ENCODE peak calls at places on chromosomes 7 and 10, in ten cellular contexts. W is hepatocyte; K is fibroblast of lung; Q is CD8-positive, alpha-beta memory T cell; G is effector memory CD4-positive, alpha-beta T cell; I is tibial artery; V is DND-41; E is left ventricle myocardium inferior; F is upper lobe of right lung; D is aorta. O is an unnamed sample. For H3K36me3, the result is how much of the 10 kb centered on the place peaks cover.

GRCh38 chr7:143250822-143251221 is 12.4 kb upstream of the GSTK1 start:
- DNase-seq in W (no peak), K (no peak), Q (no peak), G (no peak), I (no peak), V (no peak), E (no peak), F (no peak), D (no peak), O (no peak)

GRCh38 chr10:4653160-4653559 is 172.8 kb upstream of the AKR1E2 start:
- DNase-seq in W (no peak), K (no peak), Q (no peak), G (no peak), I (no peak), V (no peak), E (no peak), F (no peak), D (no peak), O (no peak)

GRCh38 chr10:107899663-107900062 is 735.2 kb upstream of the SORCS1 start:
- DNase-seq in W (no peak), K (no peak), Q (no peak), G (no peak), I (no peak), V (no peak), E (no peak), F (no peak), D (no peak), O (no peak)

GRCh38 chr10:36068542-36068941 is 426.4 kb upstream of the FZD8 start:
- DNase-seq in W (no peak), K (no peak), Q (no peak), G (no peak), I (no peak), V (no peak), E (no peak), F (no peak), D (no peak), O (no peak)

GRCh38 chr7:134695321-134695860 is 48.7 kb downstream of the BPGM start:
- DNase-seq in W (no peak), K (peak), Q (no peak), G (no peak), I (no peak), V (no peak), E (peak), F (no peak), D (no peak), O (no peak)

GRCh38 chr7:116097365-116098009 is 66.9 kb upstream of the TFEC start:
- DNase-seq in W (no peak), K (peak), Q (no peak), G (no peak), I (no peak), V (no peak), E (no peak), F (no peak), D (no peak), O (no peak)

GRCh38 chr10:73215749-73216148 is 31.3 kb downstream of the DNAJC9 start:
- DNase-seq in W (no peak), K (no peak), Q (no peak), G (no peak), I (no peak), V (no peak), E (no peak), F (no peak), D (no peak), O (no peak)

GRCh38 chr10:130770018-130770630 is 541.4 kb downstream of the TCERG1L start:
- DNase-seq in W (no peak), K (no peak), Q (no peak), G (no peak), I (peak), V (no peak), E (no peak), F (peak), D (peak), O (peak)

GRCh38 chr7:88500146-88500545 is 193.5 kb upstream of the STEAP4 start:
- DNase-seq in W (no peak), K (peak), Q (no peak), G (no peak), I (no peak), V (no peak), E (no peak), F (no peak), D (no peak), O (no peak)

GRCh38 chr10:71397340-71398212 is 856 bp downstream of the CDH23 start:
- DNase-seq in W (no peak), K (no peak), Q (no peak), G (no peak), I (no peak), V (no peak), E (no peak), F (peak), D (peak), O (no peak)

GRCh38 chr10:4351723-4352565 is 474.1 kb upstream of the AKR1E2 start:
- DNase-seq in W (no peak), K (peak), Q (no peak), G (no peak), I (no peak), V (no peak), E (no peak), F (no peak), D (no peak), O (no peak)

GRCh38 chr7:29146082-29146706 is at the start of gene CPVL:
- DNase-seq in W (peak), K (peak), Q (no peak), G (no peak), I (peak), V (peak), E (peak), F (peak), D (peak), O (no peak)

GRCh38 chr10:121310151-121310711 is 288.0 kb downstream of the FGFR2 start:
- DNase-seq in W (no peak), K (peak), Q (no peak), G (no peak), I (no peak), V (no peak), E (no peak), F (no peak), D (no peak), O (no peak)

GRCh38 chr10:73873843-73874215 is 526 bp downstream of the CAMK2G start:
- DNase-seq in W (no peak), K (no peak), Q (no peak), G (peak), I (no peak), V (peak), E (no peak), F (peak), D (no peak), O (no peak)

GRCh38 chr7:108497082-108497725 is 28.7 kb downstream of the PNPLA8 start:
- DNase-seq in W (peak), K (peak), Q (no peak), G (peak), I (no peak), V (peak), E (no peak), F (no peak), D (no peak), O (no peak)

GRCh38 chr10:49743464-49744075 is 18.6 kb downstream of the OGDHL start:
- DNase-seq in W (no peak), K (no peak), Q (no peak), G (no peak), I (no peak), V (no peak), E (no peak), F (no peak), D (no peak), O (peak)

GRCh38 chr10:132452216-132452650 is 55.2 kb downstream of the PWWP2B start:
- DNase-seq in W (no peak), K (no peak), Q (no peak), G (no peak), I (no peak), V (no peak), E (no peak), F (no peak), D (peak), O (no peak)

GRCh38 chr7:77940647-77941046 is 142.1 kb downstream of the PHTF2 start:
- DNase-seq in W (peak), K (peak), Q (no peak), G (no peak), I (no peak), V (no peak), E (no peak), F (no peak), D (no peak), O (no peak)

GRCh38 chr10:113650172-113650571 is 13.7 kb downstream of the NRAP start:
- DNase-seq in W (no peak), K (no peak), Q (no peak), G (no peak), I (no peak), V (no peak), E (no peak), F (no peak), D (no peak), O (no peak)

GRCh38 chr10:7193369-7193768 is 217.5 kb downstream of the SFMBT2 start:
- DNase-seq in W (no peak), K (no peak), Q (no peak), G (no peak), I (no peak), V (no peak), E (no peak), F (no peak), D (no peak), O (no peak)

GRCh38 chr10:130003787-130004613 is 39.9 kb upstream of the EBF3 start:
- DNase-seq in W (no peak), K (no peak), Q (no peak), G (no peak), I (no peak), V (no peak), E (no peak), F (no peak), D (no peak), O (no peak)

GRCh38 chr7:108158766-108159165 is 28.6 kb upstream of the LAMB4 start:
- DNase-seq in W (no peak), K (no peak), Q (no peak), G (no peak), I (no peak), V (no peak), E (no peak), F (no peak), D (no peak), O (no peak)

GRCh38 chr10:43968076-43968475 is 319.4 kb upstream of the ZNF32 start:
- DNase-seq in W (no peak), K (no peak), Q (no peak), G (no peak), I (no peak), V (no peak), E (no peak), F (no peak), D (no peak), O (no peak)

GRCh38 chr7:154680894-154681659 is 321.8 kb downstream of the PAXIP1 start:
- DNase-seq in W (no peak), K (no peak), Q (no peak), G (no peak), I (no peak), V (no peak), E (no peak), F (no peak), D (no peak), O (no peak)

GRCh38 chr7:127389321-127389720 is 3.2 kb downstream of the ZNF800 start:
- DNase-seq in W (no peak), K (no peak), Q (no peak), G (no peak), I (no peak), V (no peak), E (no peak), F (no peak), D (no peak), O (no peak)

GRCh38 chr7:102220229-102220850 is 66.3 kb upstream of the SH2B2 start:
- DNase-seq in W (no peak), K (no peak), Q (no peak), G (no peak), I (no peak), V (no peak), E (no peak), F (no peak), D (no peak), O (no peak)

GRCh38 chr10:4074559-4075407 is 289.8 kb upstream of the KLF6 start:
- DNase-seq in W (no peak), K (peak), Q (no peak), G (no peak), I (no peak), V (no peak), E (peak), F (no peak), D (no peak), O (no peak)

GRCh38 chr7:157684596-157685429 is 348.0 kb downstream of the DNAJB6 start:
- DNase-seq in W (no peak), K (peak), Q (peak), G (no peak), I (peak), V (no peak), E (no peak), F (peak), D (no peak), O (no peak)

GRCh38 chr7:132569884-132570614 is 6.2 kb downstream of the PLXNA4 start:
- DNase-seq in W (no peak), K (no peak), Q (no peak), G (no peak), I (no peak), V (no peak), E (no peak), F (no peak), D (no peak), O (no peak)

GRCh38 chr7:100126239-100126930 is 382 bp upstream of the MBLAC1 start:
- DNase-seq in W (no peak), K (no peak), Q (no peak), G (no peak), I (no peak), V (no peak), E (no peak), F (no peak), D (no peak), O (no peak)

GRCh38 chr10:51691135-51691534 is 8.3 kb downstream of the CSTF2T start:
- DNase-seq in W (peak), K (no peak), Q (no peak), G (no peak), I (no peak), V (no peak), E (no peak), F (no peak), D (no peak), O (no peak)

GRCh38 chr7:70479153-70480021 is 652.6 kb upstream of the GALNT17 start:
- DNase-seq in W (no peak), K (no peak), Q (no peak), G (no peak), I (no peak), V (no peak), E (no peak), F (no peak), D (no peak), O (no peak)

GRCh38 chr7:138185132-138185908 is 109.1 kb downstream of the AKR1D1 start:
- DNase-seq in W (no peak), K (no peak), Q (no peak), G (no peak), I (no peak), V (no peak), E (no peak), F (no peak), D (no peak), O (no peak)

GRCh38 chr7:131533566-131534561 is 22.6 kb downstream of the PODXL start:
- DNase-seq in W (no peak), K (no peak), Q (no peak), G (no peak), I (no peak), V (no peak), E (no peak), F (no peak), D (peak), O (no peak)

GRCh38 chr10:110959379-110960332 is 40.3 kb downstream of the SHOC2 start:
- DNase-seq in W (no peak), K (peak), Q (no peak), G (no peak), I (no peak), V (no peak), E (no peak), F (no peak), D (no peak), O (no peak)

DNA sequence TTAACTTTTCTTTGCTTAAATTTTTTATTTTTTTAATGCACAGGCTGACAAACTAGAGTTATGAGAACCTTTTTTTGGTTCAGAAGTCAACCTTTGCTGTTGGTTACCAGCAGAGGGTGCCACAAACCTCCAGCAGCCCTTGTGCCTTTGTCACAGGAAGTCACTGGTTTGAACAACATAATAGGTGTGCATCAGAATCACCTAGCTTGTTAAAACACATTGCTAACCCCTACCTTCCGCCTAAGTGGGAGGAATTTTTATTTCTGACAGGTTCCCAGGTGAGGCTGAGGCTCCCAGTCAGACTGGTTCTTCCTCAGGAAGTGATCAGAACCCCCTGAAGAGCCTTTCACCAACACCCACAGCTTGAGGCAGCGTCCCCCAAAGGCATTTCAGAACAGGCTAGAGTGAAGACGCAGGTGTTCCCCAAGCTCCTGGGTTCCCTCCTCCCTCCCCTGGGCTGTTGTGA is 22.6 kb upstream of the VDAC2 start:
- DNase-seq in W (peak), K (peak), Q (peak), G (peak), I (peak), V (peak), E (no peak), F (no peak), D (no peak), O (no peak)
- H3K27ac ChIP-seq in W (peak), K (no peak), Q (no peak), G (no peak), I (no peak), V (no peak), E (no peak), F (no peak), D (no peak), O (peak)

DNA sequence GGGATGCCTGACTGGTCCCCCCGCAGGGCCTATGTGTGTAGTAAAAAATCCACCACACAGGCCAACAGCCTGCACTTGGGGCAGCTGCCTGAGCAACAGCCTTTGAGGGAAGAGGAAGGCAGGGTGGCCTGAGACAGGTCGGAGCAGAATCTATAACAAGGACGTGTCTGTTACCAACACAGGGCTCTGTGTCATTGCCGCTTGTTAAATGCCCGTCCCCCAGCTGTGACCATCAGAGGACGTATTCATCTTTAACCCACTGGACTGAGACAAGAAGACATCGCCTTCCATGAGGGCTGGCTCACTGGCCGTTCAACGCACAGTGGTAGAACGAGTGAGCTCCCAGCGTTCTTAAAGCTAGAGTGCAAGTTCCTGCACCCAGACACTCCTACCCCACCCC is 7.8 kb downstream of the PDIA4 start:
- DNase-seq in W (no peak), K (no peak), Q (no peak), G (no peak), I (no peak), V (no peak), E (no peak), F (no peak), D (peak), O (no peak)
- H3K36me3 ChIP-seq in W (under half), K (under half), Q (under half), G (under half), I (under half), V (half or more), E (half or more), F (half or more), D (under half), O (half or more)

GRCh38 chr7:47497367-47498096 is 84.4 kb downstream of the TNS3 start:
- DNase-seq in W (no peak), K (no peak), Q (no peak), G (no peak), I (no peak), V (no peak), E (no peak), F (no peak), D (peak), O (no peak)

GRCh38 chr7:47496064-47496665 is 85.7 kb downstream of the TNS3 start:
- DNase-seq in W (no peak), K (no peak), Q (no peak), G (no peak), I (no peak), V (no peak), E (no peak), F (no peak), D (peak), O (no peak)

GRCh38 chr7:47500103-47500563 is 81.8 kb downstream of the TNS3 start:
- DNase-seq in W (peak), K (no peak), Q (no peak), G (no peak), I (no peak), V (no peak), E (no peak), F (no peak), D (peak), O (no peak)

GRCh38 chr7:47496666-47497065 is 85.2 kb downstream of the TNS3 start:
- DNase-seq in W (no peak), K (no peak), Q (no peak), G (no peak), I (no peak), V (no peak), E (no peak), F (no peak), D (no peak), O (no peak)

DNA sequence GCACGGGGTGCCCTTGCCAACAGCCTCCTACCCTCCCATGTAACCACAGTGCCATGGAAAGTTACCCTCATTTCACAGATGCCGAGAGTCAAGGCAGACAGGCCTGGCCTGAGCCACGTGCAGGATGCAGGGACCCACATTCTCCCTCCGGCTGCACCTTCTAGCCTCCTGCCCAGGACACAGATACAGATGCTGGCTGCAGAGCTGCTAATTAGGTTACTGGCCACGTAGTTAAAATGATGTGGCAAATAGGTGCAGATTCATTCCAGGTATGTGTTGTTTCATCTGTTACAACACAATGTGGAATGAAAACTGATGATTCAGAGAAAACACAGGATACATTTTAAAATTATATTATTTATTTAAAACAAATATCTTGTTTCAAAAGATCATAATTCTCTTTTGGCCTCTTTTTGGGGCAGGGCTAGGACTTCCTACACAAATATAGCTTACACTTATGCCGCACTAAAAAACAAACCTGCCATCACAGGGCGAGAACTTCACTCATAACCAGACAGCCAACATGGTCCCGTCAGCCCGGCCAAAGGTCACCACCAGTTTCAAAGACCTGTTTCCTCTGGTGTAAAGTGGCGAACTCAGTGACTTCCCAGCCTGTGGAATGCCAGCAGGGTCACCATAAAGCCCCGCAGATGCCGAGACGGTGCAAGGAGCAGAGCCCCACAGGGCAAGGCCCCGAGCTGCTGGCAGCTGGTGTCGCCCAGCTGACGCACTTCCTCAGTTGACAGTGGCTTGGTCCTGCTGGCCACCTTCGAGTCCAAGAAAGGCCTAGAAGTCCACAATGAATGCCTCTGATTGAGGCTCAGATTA is 83.5 kb downstream of the TNS3 start:
- DNase-seq in W (no peak), K (no peak), Q (no peak), G (no peak), I (no peak), V (no peak), E (no peak), F (peak), D (peak), O (no peak)
- H3K27ac ChIP-seq in W (peak), K (no peak), Q (no peak), G (no peak), I (no peak), V (no peak), E (no peak), F (peak), D (peak), O (no peak)

GRCh38 chr7:26187380-26188290 is 12.9 kb downstream of the HNRNPA2B1 start:
- DNase-seq in W (no peak), K (no peak), Q (no peak), G (no peak), I (no peak), V (peak), E (no peak), F (no peak), D (no peak), O (no peak)
- H3K36me3 ChIP-seq in W (under half), K (under half), Q (under half), G (under half), I (half or more), V (under half), E (half or more), F (under half), D (under half), O (half or more)

O was measured in RWPE2.